ENCODE peak calls at places on chromosomes 7 and 10, in ten cellular contexts. Q is Panc1; C is left ventricle myocardium superior; A is COR-L47; D is endothelial cell; G is hepatocyte; S is activated T-cell treated with anti-CD3 and anti-CD28 coated beads, Interleukin-2, amount 50 U/mL, for 72 hours; E is hepatic stellate cell; Z is CD4-positive, alpha-beta T cell; V is kidney tubule cell. I is an unnamed sample.
A peak's percentile ranks its signal among the peaks of the same experiment; 100 is the strongest.

GRCh38 chr7:128841171-128841690 is 11.0 kb downstream of the FLNC start:
- DNase-seq in Q (no peak), C (peak; percentile 37), A (no peak), D (no peak), G (no peak), S (no peak), E (no peak), Z (no peak), V (no peak), I (no peak)

GRCh38 chr7:17952387-17952786 is 12.1 kb upstream of the SNX13 start:
- DNase-seq in Q (no peak), C (no peak), A (no peak), D (no peak), G (no peak), S (peak; percentile 55), E (no peak), Z (no peak), V (no peak), I (peak; percentile 28)

GRCh38 chr10:36677170-36677768 is 448.1 kb upstream of the ANKRD30A start:
- DNase-seq in Q (no peak), C (no peak), A (no peak), D (no peak), G (no peak), S (no peak), E (no peak), Z (no peak), V (no peak), I (no peak)

GRCh38 chr10:130190737-130191115 is 54.5 kb downstream of the GLRX3 start:
- DNase-seq in Q (no peak), C (no peak), A (no peak), D (no peak), G (no peak), S (no peak), E (no peak), Z (no peak), V (no peak), I (no peak)

GRCh38 chr7:65251851-65252620 is 121.6 kb upstream of the ZNF92 start:
- DNase-seq in Q (no peak), C (peak; percentile 62), A (peak; percentile 81), D (peak; percentile 67), G (peak; percentile 85), S (peak; percentile 25), E (peak; percentile 30), Z (peak; percentile 21), V (peak; percentile 59), I (peak; percentile 21)

GRCh38 chr10:116312534-116312933 is 11.7 kb upstream of the CCDC172 start:
- DNase-seq in Q (no peak), C (no peak), A (no peak), D (no peak), G (no peak), S (no peak), E (no peak), Z (no peak), V (no peak), I (no peak)

GRCh38 chr10:95245425-95246055 is 45.3 kb downstream of the PDLIM1 start:
- DNase-seq in Q (no peak), C (no peak), A (no peak), D (no peak), G (no peak), S (no peak), E (no peak), Z (no peak), V (no peak), I (no peak)

GRCh38 chr7:8597565-8597964 is 164.2 kb downstream of the NXPH1 start:
- DNase-seq in Q (no peak), C (no peak), A (peak; percentile 65), D (no peak), G (no peak), S (no peak), E (no peak), Z (no peak), V (no peak), I (no peak)

GRCh38 chr10:9848981-9849380 is 1168.7 kb upstream of the CELF2 start:
- DNase-seq in Q (no peak), C (no peak), A (no peak), D (no peak), G (no peak), S (no peak), E (no peak), Z (no peak), V (peak; percentile 13), I (no peak)

GRCh38 chr7:151388007-151388297 is 21.9 kb downstream of the WDR86 start:
- DNase-seq in Q (no peak), C (peak; percentile 9), A (no peak), D (no peak), G (no peak), S (no peak), E (no peak), Z (no peak), V (no peak), I (no peak)

GRCh38 chr7:98930921-98931320 is 52.6 kb downstream of the TRRAP start:
- DNase-seq in Q (no peak), C (no peak), A (no peak), D (no peak), G (no peak), S (peak; percentile 8), E (no peak), Z (no peak), V (no peak), I (no peak)

GRCh38 chr7:74579800-74580685 is 77.5 kb upstream of the GTF2I start:
- DNase-seq in Q (no peak), C (no peak), A (no peak), D (no peak), G (peak; percentile 86), S (no peak), E (no peak), Z (no peak), V (peak; percentile 58), I (no peak)

GRCh38 chr7:36415104-36415503 is 25.4 kb downstream of the ANLN start:
- DNase-seq in Q (no peak), C (no peak), A (no peak), D (no peak), G (no peak), S (no peak), E (no peak), Z (no peak), V (no peak), I (no peak)

GRCh38 chr10:73096041-73096451 is 620 bp downstream of the P4HA1 start:
- DNase-seq in Q (no peak), C (peak; percentile 83), A (peak; percentile 7), D (peak; percentile 61), G (peak; percentile 86), S (peak; percentile 79), E (peak; percentile 57), Z (peak; percentile 53), V (peak; percentile 75), I (peak; percentile 72)

GRCh38 chr10:83539528-83540308 is 599.6 kb upstream of the GHITM start:
- DNase-seq in Q (no peak), C (peak; percentile 81), A (no peak), D (no peak), G (peak; percentile 54), S (no peak), E (peak; percentile 7), Z (no peak), V (peak; percentile 86), I (no peak)

GRCh38 chr10:23479798-23480473 is 41.1 kb downstream of the OTUD1 start:
- DNase-seq in Q (no peak), C (no peak), A (no peak), D (no peak), G (no peak), S (no peak), E (no peak), Z (no peak), V (no peak), I (no peak)

GRCh38 chr10:78696791-78697420 is 371.9 kb upstream of the ZMIZ1 start:
- DNase-seq in Q (no peak), C (no peak), A (no peak), D (no peak), G (no peak), S (no peak), E (no peak), Z (no peak), V (no peak), I (no peak)

GRCh38 chr7:19442016-19442785 is 266.6 kb downstream of the POLR1F start:
- DNase-seq in Q (peak; percentile 15), C (no peak), A (peak; percentile 25), D (peak; percentile 26), G (peak; percentile 60), S (no peak), E (peak; percentile 37), Z (no peak), V (peak; percentile 7), I (no peak)